ENCODE peak calls at places on chromosomes 6 and 20, in eight cellular contexts. One of them, this sample, is unnamed.

GRCh38 chr6:40000964-40001515 is 66.8 kb upstream of the MOCS1 start:
- DNase-seq in psoas muscle: no peak
- DNase-seq in PC-3: no peak
- DNase-seq in stomach: no peak
- DNase-seq in mesendoderm: no peak
- DNase-seq in effector memory CD4-positive, alpha-beta T cell: no peak
- DNase-seq in pancreas: no peak
- DNase-seq in left ventricle myocardium inferior: no peak
- DNase-seq in this sample: no peak

GRCh38 chr6:151425561-151425960 is 26.4 kb downstream of the RMND1 start:
- DNase-seq in PC-3: peak; percentile 32
- DNase-seq in mesendoderm: no peak
- DNase-seq in left ventricle myocardium inferior: no peak
- DNase-seq in effector memory CD4-positive, alpha-beta T cell: no peak
- DNase-seq in pancreas: no peak
- DNase-seq in psoas muscle: no peak
- DNase-seq in stomach: no peak
- DNase-seq in this sample: no peak

GRCh38 chr20:17327185-17327780 is 100.4 kb downstream of the PCSK2 start:
- DNase-seq in PC-3: no peak
- DNase-seq in stomach: no peak
- DNase-seq in psoas muscle: no peak
- DNase-seq in mesendoderm: no peak
- DNase-seq in left ventricle myocardium inferior: no peak
- DNase-seq in effector memory CD4-positive, alpha-beta T cell: no peak
- DNase-seq in pancreas: no peak
- DNase-seq in this sample: no peak

GRCh38 chr6:10177703-10178102 is 237.2 kb downstream of the TFAP2A start:
- DNase-seq in stomach: no peak
- DNase-seq in psoas muscle: no peak
- DNase-seq in pancreas: no peak
- DNase-seq in PC-3: peak; percentile 73
- DNase-seq in mesendoderm: peak; percentile 54
- DNase-seq in effector memory CD4-positive, alpha-beta T cell: no peak
- DNase-seq in left ventricle myocardium inferior: no peak
- DNase-seq in this sample: no peak

GRCh38 chr6:142537612-142538478 is 236.0 kb downstream of the ADGRG6 start:
- DNase-seq in left ventricle myocardium inferior: no peak
- DNase-seq in stomach: no peak
- DNase-seq in mesendoderm: peak; percentile 73
- DNase-seq in PC-3: peak; percentile 52
- DNase-seq in psoas muscle: no peak
- DNase-seq in pancreas: no peak
- DNase-seq in effector memory CD4-positive, alpha-beta T cell: no peak
- DNase-seq in this sample: no peak

GRCh38 chr6:73798592-73798991 is 102.6 kb downstream of the CD109 start:
- DNase-seq in stomach: no peak
- DNase-seq in PC-3: peak; percentile 44
- DNase-seq in psoas muscle: peak; percentile 27
- DNase-seq in effector memory CD4-positive, alpha-beta T cell: no peak
- DNase-seq in mesendoderm: peak; percentile 88
- DNase-seq in left ventricle myocardium inferior: no peak
- DNase-seq in pancreas: no peak
- DNase-seq in this sample: peak; percentile 46

GRCh38 chr6:141968632-141969031 is 164.1 kb upstream of the GJE1 start:
- DNase-seq in mesendoderm: no peak
- DNase-seq in stomach: no peak
- DNase-seq in effector memory CD4-positive, alpha-beta T cell: no peak
- DNase-seq in PC-3: no peak
- DNase-seq in left ventricle myocardium inferior: no peak
- DNase-seq in psoas muscle: no peak
- DNase-seq in pancreas: no peak
- DNase-seq in this sample: no peak

GRCh38 chr6:140445474-140446004 is 1071.1 kb upstream of the CITED2 start:
- DNase-seq in mesendoderm: peak; percentile 57
- DNase-seq in left ventricle myocardium inferior: no peak
- DNase-seq in stomach: no peak
- DNase-seq in psoas muscle: no peak
- DNase-seq in PC-3: peak; percentile 48
- DNase-seq in pancreas: no peak
- DNase-seq in effector memory CD4-positive, alpha-beta T cell: no peak
- DNase-seq in this sample: no peak

GRCh38 chr6:148263010-148263409 is 79.6 kb upstream of the SASH1 start:
- DNase-seq in mesendoderm: no peak
- DNase-seq in stomach: no peak
- DNase-seq in psoas muscle: no peak
- DNase-seq in left ventricle myocardium inferior: no peak
- DNase-seq in PC-3: peak; percentile 82
- DNase-seq in pancreas: no peak
- DNase-seq in effector memory CD4-positive, alpha-beta T cell: no peak
- DNase-seq in this sample: no peak

GRCh38 chr6:157244175-157244574 is 79.1 kb downstream of the TMEM242 start:
- DNase-seq in mesendoderm: no peak
- DNase-seq in PC-3: no peak
- DNase-seq in effector memory CD4-positive, alpha-beta T cell: no peak
- DNase-seq in psoas muscle: no peak
- DNase-seq in pancreas: no peak
- DNase-seq in stomach: no peak
- DNase-seq in left ventricle myocardium inferior: no peak
- DNase-seq in this sample: peak; percentile 74

GRCh38 chr20:38278763-38279162 is 18.2 kb upstream of the KIAA1755 start:
- DNase-seq in stomach: no peak
- DNase-seq in left ventricle myocardium inferior: no peak
- DNase-seq in mesendoderm: no peak
- DNase-seq in pancreas: no peak
- DNase-seq in psoas muscle: no peak
- DNase-seq in PC-3: no peak
- DNase-seq in effector memory CD4-positive, alpha-beta T cell: no peak
- DNase-seq in this sample: no peak

DNA sequence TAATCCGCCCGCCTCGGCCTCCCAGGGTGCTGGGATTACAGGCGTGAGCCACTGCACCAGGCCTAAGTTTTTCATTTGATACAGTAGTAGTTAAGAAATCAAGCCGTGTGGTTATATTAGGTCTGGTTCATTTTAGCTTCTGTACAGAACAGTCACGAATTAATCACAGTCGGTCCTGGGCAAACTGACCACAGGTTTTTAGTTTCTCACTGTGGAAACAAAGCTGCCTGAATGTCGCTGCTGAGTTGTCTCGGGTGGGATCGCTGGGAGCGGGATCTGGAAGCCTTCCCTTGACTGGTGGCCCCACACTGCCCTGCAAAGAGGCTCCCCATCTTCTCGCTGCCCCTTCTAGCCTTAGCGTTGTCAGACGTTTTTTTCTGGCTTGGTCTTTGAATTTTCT is 18.6 kb downstream of the UCKL1 start:
- DNase-seq in psoas muscle: no peak
- DNase-seq in PC-3: no peak
- DNase-seq in left ventricle myocardium inferior: no peak
- DNase-seq in mesendoderm: no peak
- DNase-seq in stomach: no peak
- DNase-seq in effector memory CD4-positive, alpha-beta T cell: no peak
- DNase-seq in pancreas: no peak
- DNase-seq in this sample: no peak
- H3K36me3 ChIP-seq in psoas muscle: peaks cover 60% of the 10 kb centered on the region
- H3K36me3 ChIP-seq in PC-3: peaks cover 21% of the 10 kb centered on the region
- H3K36me3 ChIP-seq in left ventricle myocardium inferior: peaks cover 64% of the 10 kb centered on the region
- H3K36me3 ChIP-seq in mesendoderm: no peaks in the 10 kb centered on the region
- H3K36me3 ChIP-seq in stomach: peaks cover 33% of the 10 kb centered on the region
- H3K36me3 ChIP-seq in effector memory CD4-positive, alpha-beta T cell: peaks cover 39% of the 10 kb centered on the region
- H3K36me3 ChIP-seq in pancreas: peaks cover 10% of the 10 kb centered on the region
- H3K36me3 ChIP-seq in this sample: no peaks in the 10 kb centered on the region

GRCh38 chr20:25209911-25210310 is 14.4 kb downstream of the ENTPD6 start:
- DNase-seq in left ventricle myocardium inferior: no peak
- DNase-seq in stomach: peak; percentile 19
- DNase-seq in psoas muscle: no peak
- DNase-seq in PC-3: no peak
- DNase-seq in pancreas: no peak
- DNase-seq in effector memory CD4-positive, alpha-beta T cell: no peak
- DNase-seq in mesendoderm: no peak
- DNase-seq in this sample: no peak
- H3K36me3 ChIP-seq in left ventricle myocardium inferior: peaks cover 59% of the 10 kb centered on the region
- H3K36me3 ChIP-seq in stomach: peaks cover 43% of the 10 kb centered on the region
- H3K36me3 ChIP-seq in psoas muscle: peaks cover 52% of the 10 kb centered on the region
- H3K36me3 ChIP-seq in PC-3: peaks cover 39% of the 10 kb centered on the region
- H3K36me3 ChIP-seq in pancreas: peaks cover 19% of the 10 kb centered on the region
- H3K36me3 ChIP-seq in effector memory CD4-positive, alpha-beta T cell: peaks cover 38% of the 10 kb centered on the region
- H3K36me3 ChIP-seq in mesendoderm: no peaks in the 10 kb centered on the region
- H3K36me3 ChIP-seq in this sample: peaks cover 4% of the 10 kb centered on the region

GRCh38 chr20:34747479-34747878 is 43.3 kb downstream of the TP53INP2 start:
- DNase-seq in mesendoderm: no peak
- DNase-seq in psoas muscle: no peak
- DNase-seq in pancreas: no peak
- DNase-seq in effector memory CD4-positive, alpha-beta T cell: no peak
- DNase-seq in stomach: no peak
- DNase-seq in PC-3: no peak
- DNase-seq in left ventricle myocardium inferior: no peak
- DNase-seq in this sample: no peak
- H3K36me3 ChIP-seq in mesendoderm: no peaks in the 10 kb centered on the region
- H3K36me3 ChIP-seq in psoas muscle: peaks cover 96% of the 10 kb centered on the region
- H3K36me3 ChIP-seq in pancreas: peaks cover 3% of the 10 kb centered on the region
- H3K36me3 ChIP-seq in effector memory CD4-positive, alpha-beta T cell: peaks cover 47% of the 10 kb centered on the region
- H3K36me3 ChIP-seq in stomach: peaks cover 45% of the 10 kb centered on the region
- H3K36me3 ChIP-seq in PC-3: peaks cover 58% of the 10 kb centered on the region
- H3K36me3 ChIP-seq in left ventricle myocardium inferior: peaks cover 65% of the 10 kb centered on the region
- H3K36me3 ChIP-seq in this sample: peaks cover 11% of the 10 kb centered on the region

GRCh38 chr20:5183731-5184474 is 57.1 kb downstream of the CDS2 start:
- DNase-seq in PC-3: no peak
- DNase-seq in psoas muscle: no peak
- DNase-seq in effector memory CD4-positive, alpha-beta T cell: no peak
- DNase-seq in mesendoderm: no peak
- DNase-seq in left ventricle myocardium inferior: no peak
- DNase-seq in pancreas: no peak
- DNase-seq in stomach: no peak
- DNase-seq in this sample: no peak
- H3K36me3 ChIP-seq in PC-3: peaks cover 14% of the 10 kb centered on the region
- H3K36me3 ChIP-seq in psoas muscle: peaks cover 88% of the 10 kb centered on the region
- H3K36me3 ChIP-seq in effector memory CD4-positive, alpha-beta T cell: peaks cover 60% of the 10 kb centered on the region
- H3K36me3 ChIP-seq in mesendoderm: peaks cover 1% of the 10 kb centered on the region
- H3K36me3 ChIP-seq in left ventricle myocardium inferior: peaks cover 78% of the 10 kb centered on the region
- H3K36me3 ChIP-seq in pancreas: no peaks in the 10 kb centered on the region
- H3K36me3 ChIP-seq in stomach: peaks cover 20% of the 10 kb centered on the region
- H3K36me3 ChIP-seq in this sample: no peaks in the 10 kb centered on the region

DNA sequence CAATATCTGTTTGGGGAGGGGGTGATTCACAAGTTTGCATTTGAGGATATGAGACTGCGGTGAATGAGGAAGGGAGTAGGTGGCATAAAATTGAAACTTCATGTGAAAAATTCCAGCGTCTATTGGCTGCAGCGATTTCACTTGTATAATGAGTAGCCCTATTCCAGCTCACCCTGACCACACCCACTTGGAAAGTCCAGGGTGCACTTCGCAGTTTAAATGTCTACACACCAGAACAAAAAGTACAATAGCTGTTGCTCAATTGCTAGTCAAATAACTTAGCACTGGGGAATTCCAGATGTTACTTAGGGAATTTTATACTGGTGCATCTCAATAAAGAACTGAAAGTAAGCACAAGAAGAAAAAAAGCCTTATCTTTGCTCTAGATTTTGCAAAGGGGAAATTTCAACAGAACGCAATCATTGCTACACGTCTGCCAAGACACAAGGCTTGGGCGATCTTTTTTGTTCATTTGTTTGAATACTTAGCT is 6.3 kb downstream of the TNFAIP3 start:
- DNase-seq in pancreas: no peak
- DNase-seq in effector memory CD4-positive, alpha-beta T cell: peak; percentile 67
- DNase-seq in stomach: peak; percentile 78
- DNase-seq in left ventricle myocardium inferior: peak; percentile 62
- DNase-seq in psoas muscle: peak; percentile 66
- DNase-seq in mesendoderm: no peak
- DNase-seq in PC-3: peak; percentile 48
- DNase-seq in this sample: no peak
- H3K36me3 ChIP-seq in pancreas: peaks cover 22% of the 10 kb centered on the region
- H3K36me3 ChIP-seq in effector memory CD4-positive, alpha-beta T cell: peaks cover 89% of the 10 kb centered on the region
- H3K36me3 ChIP-seq in stomach: peaks cover 30% of the 10 kb centered on the region
- H3K36me3 ChIP-seq in left ventricle myocardium inferior: peaks cover 47% of the 10 kb centered on the region
- H3K36me3 ChIP-seq in psoas muscle: peaks cover 54% of the 10 kb centered on the region
- H3K36me3 ChIP-seq in mesendoderm: no peaks in the 10 kb centered on the region
- H3K36me3 ChIP-seq in PC-3: peaks cover 34% of the 10 kb centered on the region
- H3K36me3 ChIP-seq in this sample: peaks cover 4% of the 10 kb centered on the region

DNA sequence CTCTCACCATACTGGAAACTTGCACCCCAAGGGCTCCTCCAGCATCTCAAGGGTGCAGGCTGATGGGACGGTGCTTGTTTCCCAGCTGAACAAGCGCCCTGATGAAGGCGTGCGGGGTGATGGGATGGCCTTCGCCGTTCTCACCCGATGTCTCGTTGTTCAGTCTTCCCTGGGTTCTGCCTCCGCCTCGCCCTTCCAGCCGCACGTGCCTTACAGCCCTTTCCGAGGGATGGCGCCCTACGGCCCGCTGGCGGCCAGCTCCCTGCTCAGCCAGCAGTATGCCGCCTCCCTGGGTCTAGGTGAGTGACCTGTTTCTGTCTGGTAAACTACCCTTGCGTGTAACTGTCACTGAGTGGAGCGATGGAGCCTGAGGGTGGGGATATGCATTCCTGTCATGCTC is 3.9 kb downstream of the LSM14B start:
- DNase-seq in stomach: no peak
- DNase-seq in left ventricle myocardium inferior: no peak
- DNase-seq in mesendoderm: no peak
- DNase-seq in PC-3: no peak
- DNase-seq in pancreas: no peak
- DNase-seq in effector memory CD4-positive, alpha-beta T cell: no peak
- DNase-seq in psoas muscle: no peak
- DNase-seq in this sample: no peak
- H3K36me3 ChIP-seq in stomach: peaks cover 57% of the 10 kb centered on the region
- H3K36me3 ChIP-seq in left ventricle myocardium inferior: peaks cover 67% of the 10 kb centered on the region
- H3K36me3 ChIP-seq in mesendoderm: peaks cover 29% of the 10 kb centered on the region
- H3K36me3 ChIP-seq in PC-3: peaks cover 36% of the 10 kb centered on the region
- H3K36me3 ChIP-seq in pancreas: peaks cover 13% of the 10 kb centered on the region
- H3K36me3 ChIP-seq in effector memory CD4-positive, alpha-beta T cell: peaks cover 58% of the 10 kb centered on the region
- H3K36me3 ChIP-seq in psoas muscle: peaks cover 70% of the 10 kb centered on the region
- H3K36me3 ChIP-seq in this sample: no peaks in the 10 kb centered on the region

DNA sequence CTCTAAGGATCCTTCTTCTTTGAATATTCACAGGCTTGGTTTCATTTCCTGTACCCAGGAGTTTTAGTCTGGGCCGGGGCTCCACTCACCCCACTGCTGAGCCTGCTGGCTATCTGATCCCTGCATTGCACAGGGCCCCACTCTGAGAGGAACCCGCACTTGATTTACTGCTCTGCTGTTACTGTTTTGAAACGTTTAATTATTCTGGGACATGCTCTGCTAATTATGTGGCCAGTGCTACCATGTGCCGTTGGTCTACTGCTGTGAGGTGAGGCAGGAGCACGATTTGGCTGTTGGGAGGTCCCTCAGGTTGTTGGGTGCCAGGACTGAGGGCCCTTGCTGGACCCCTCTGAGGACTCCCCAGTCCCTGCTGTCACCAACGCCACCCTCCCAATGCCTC is 108.7 kb upstream of the SIRPA start:
- DNase-seq in mesendoderm: no peak
- DNase-seq in effector memory CD4-positive, alpha-beta T cell: no peak
- DNase-seq in left ventricle myocardium inferior: no peak
- DNase-seq in stomach: no peak
- DNase-seq in pancreas: no peak
- DNase-seq in PC-3: no peak
- DNase-seq in psoas muscle: no peak
- DNase-seq in this sample: no peak
- H3K36me3 ChIP-seq in mesendoderm: no peaks in the 10 kb centered on the region
- H3K36me3 ChIP-seq in effector memory CD4-positive, alpha-beta T cell: no peaks in the 10 kb centered on the region
- H3K36me3 ChIP-seq in left ventricle myocardium inferior: no peaks in the 10 kb centered on the region
- H3K36me3 ChIP-seq in stomach: no peaks in the 10 kb centered on the region
- H3K36me3 ChIP-seq in pancreas: no peaks in the 10 kb centered on the region
- H3K36me3 ChIP-seq in PC-3: no peaks in the 10 kb centered on the region
- H3K36me3 ChIP-seq in psoas muscle: no peaks in the 10 kb centered on the region
- H3K36me3 ChIP-seq in this sample: no peaks in the 10 kb centered on the region

This sample was measured in aorta.